ENCODE peak calls at places on chromosome 15, in five cellular contexts. O, I, R, K and E are unnamed samples.

GRCh38 chr15:36106640-36107335 is 472.6 kb upstream of the CDIN1 start:
- DNase-seq in R (no peak), K (no peak), I (no peak), O (no peak), E (no peak)

GRCh38 chr15:31465083-31465955 is 138.7 kb downstream of the KLF13 start:
- DNase-seq in I (no peak), R (peak), O (no peak), K (peak), E (peak)

GRCh38 chr15:73955851-73956250 is 29.6 kb downstream of the LOXL1 start:
- DNase-seq in I (no peak), O (no peak), K (no peak), R (no peak), E (no peak)

GRCh38 chr15:60682615-60683014 is 203.7 kb upstream of the ICE2 start:
- DNase-seq in O (no peak), I (no peak), K (no peak), R (no peak), E (no peak)

GRCh38 chr15:95910643-95911212 is 419.8 kb upstream of the NR2F2 start:
- DNase-seq in I (no peak), R (no peak), K (no peak), O (no peak), E (no peak)

GRCh38 chr15:101275018-101275417 is 2.3 kb downstream of the SELENOS start:
- DNase-seq in K (no peak), I (no peak), R (no peak), O (no peak), E (no peak)

GRCh38 chr15:67587754-67588153 is 45.3 kb downstream of the MAP2K5 start:
- DNase-seq in K (no peak), O (no peak), I (no peak), R (no peak), E (no peak)

GRCh38 chr15:37109952-37110630 is 9.7 kb upstream of the MEIS2 start:
- DNase-seq in I (no peak), K (no peak), O (no peak), R (peak), E (no peak)

GRCh38 chr15:38864827-38865604 is 300.4 kb upstream of the RASGRP1 start:
- DNase-seq in R (no peak), I (no peak), K (no peak), O (peak), E (no peak)

GRCh38 chr15:49901867-49902775 is 216.9 kb downstream of the ATP8B4 start:
- DNase-seq in K (no peak), I (no peak), O (peak), R (no peak), E (no peak)

GRCh38 chr15:69909719-69910444 is 187.8 kb downstream of the TLE3 start:
- DNase-seq in I (no peak), K (no peak), O (no peak), R (no peak), E (no peak)

GRCh38 chr15:57500256-57500655 is 91.4 kb upstream of the MYZAP start:
- DNase-seq in K (no peak), R (no peak), I (no peak), O (no peak), E (no peak)

GRCh38 chr15:41483115-41483514 is 10.6 kb upstream of the ITPKA start:
- DNase-seq in I (no peak), K (no peak), O (no peak), R (no peak), E (no peak)

GRCh38 chr15:79035111-79035601 is 55.4 kb downstream of the RASGRF1 start:
- DNase-seq in K (no peak), O (no peak), I (peak), R (no peak), E (no peak)

GRCh38 chr15:87841426-87841998 is 415.0 kb downstream of the NTRK3 start:
- DNase-seq in O (no peak), R (no peak), I (no peak), K (no peak), E (no peak)

GRCh38 chr15:31402511-31403056 is 75.9 kb downstream of the KLF13 start:
- DNase-seq in I (no peak), R (no peak), O (no peak), K (no peak), E (no peak)

GRCh38 chr15:83943849-83944404 is 290.0 kb downstream of the ADAMTSL3 start:
- DNase-seq in K (no peak), O (no peak), I (no peak), R (no peak), E (no peak)

GRCh38 chr15:57537951-57538506 is 53.7 kb upstream of the MYZAP start:
- DNase-seq in K (no peak), I (no peak), R (peak), O (no peak), E (no peak)

GRCh38 chr15:45849136-45849535 is 214.3 kb downstream of the SQOR start:
- DNase-seq in R (no peak), K (no peak), I (peak), O (no peak), E (no peak)

GRCh38 chr15:41340189-41340695 is 7.6 kb downstream of the NUSAP1 start:
- DNase-seq in R (no peak), I (no peak), O (no peak), K (peak), E (no peak)

GRCh38 chr15:41507820-41508290 is 5.8 kb downstream of the LTK start:
- DNase-seq in O (no peak), R (no peak), K (peak), I (no peak), E (peak)